ENCODE peak calls at places on chromosome 4, in seven cellular contexts. S is heart right ventricle, Y is lower lobe of right lung, X is cardiac muscle cell, T is foreskin fibroblast, F is brain microvascular endothelial cell, E is lung. G is an unnamed sample.

GRCh38 chr4:4985036-4985435 is 34.2 kb downstream of the CYTL1 start:
- DNase-seq in F (no peak), Y (no peak), E (no peak), X (no peak), S (no peak), T (no peak), G (no peak)

GRCh38 chr4:142248946-142249345 is 597.2 kb downstream of the INPP4B start:
- DNase-seq in T (peak), Y (no peak), X (no peak), S (no peak), F (peak), E (no peak), G (no peak)

GRCh38 chr4:77599378-77599777 is 6.2 kb upstream of the CXCL13 start:
- DNase-seq in F (peak), S (no peak), T (peak), E (no peak), X (no peak), Y (no peak), G (peak)

GRCh38 chr4:121861427-121861826 is 8.8 kb downstream of the BBS7 start:
- DNase-seq in S (no peak), T (no peak), X (no peak), Y (no peak), F (no peak), E (no peak), G (no peak)

GRCh38 chr4:113707013-113707412 is 54.5 kb downstream of the CAMK2D start:
- DNase-seq in E (no peak), S (no peak), F (no peak), T (peak), Y (no peak), X (no peak), G (no peak)

GRCh38 chr4:123600921-123601904 is 204.6 kb downstream of the SPRY1 start:
- DNase-seq in T (no peak), X (no peak), F (no peak), E (no peak), S (no peak), Y (no peak), G (no peak)

GRCh38 chr4:65865489-65865888 is 195.2 kb upstream of the EPHA5 start:
- DNase-seq in E (no peak), Y (no peak), X (peak), S (no peak), F (peak), T (no peak), G (peak)

GRCh38 chr4:16582526-16582925 is 315.9 kb downstream of the LDB2 start:
- DNase-seq in X (peak), S (no peak), Y (no peak), E (no peak), F (no peak), T (no peak), G (no peak)

GRCh38 chr4:25504932-25505636 is 128.0 kb downstream of the ANAPC4 start:
- DNase-seq in S (no peak), T (no peak), F (no peak), Y (no peak), E (no peak), X (no peak), G (no peak)

GRCh38 chr4:26081795-26082498 is 167.9 kb downstream of the SMIM20 start:
- DNase-seq in T (no peak), Y (no peak), S (no peak), E (no peak), F (no peak), X (peak), G (peak)

GRCh38 chr4:173525118-173526033 is 4.7 kb downstream of the HAND2 start:
- DNase-seq in E (no peak), Y (no peak), S (peak), X (peak), F (no peak), T (no peak), G (no peak)

GRCh38 chr4:173528378-173529321 is 1.4 kb downstream of the HAND2 start:
- DNase-seq in S (peak), F (no peak), Y (no peak), E (no peak), T (no peak), X (peak), G (no peak)

GRCh38 chr4:173526724-173527102 is 3.3 kb downstream of the HAND2 start:
- DNase-seq in E (no peak), F (no peak), T (no peak), Y (no peak), X (peak), S (no peak), G (no peak)

GRCh38 chr4:173526034-173526482 is 4.0 kb downstream of the HAND2 start:
- DNase-seq in S (no peak), E (no peak), X (peak), Y (no peak), F (no peak), T (no peak), G (no peak)

DNA sequence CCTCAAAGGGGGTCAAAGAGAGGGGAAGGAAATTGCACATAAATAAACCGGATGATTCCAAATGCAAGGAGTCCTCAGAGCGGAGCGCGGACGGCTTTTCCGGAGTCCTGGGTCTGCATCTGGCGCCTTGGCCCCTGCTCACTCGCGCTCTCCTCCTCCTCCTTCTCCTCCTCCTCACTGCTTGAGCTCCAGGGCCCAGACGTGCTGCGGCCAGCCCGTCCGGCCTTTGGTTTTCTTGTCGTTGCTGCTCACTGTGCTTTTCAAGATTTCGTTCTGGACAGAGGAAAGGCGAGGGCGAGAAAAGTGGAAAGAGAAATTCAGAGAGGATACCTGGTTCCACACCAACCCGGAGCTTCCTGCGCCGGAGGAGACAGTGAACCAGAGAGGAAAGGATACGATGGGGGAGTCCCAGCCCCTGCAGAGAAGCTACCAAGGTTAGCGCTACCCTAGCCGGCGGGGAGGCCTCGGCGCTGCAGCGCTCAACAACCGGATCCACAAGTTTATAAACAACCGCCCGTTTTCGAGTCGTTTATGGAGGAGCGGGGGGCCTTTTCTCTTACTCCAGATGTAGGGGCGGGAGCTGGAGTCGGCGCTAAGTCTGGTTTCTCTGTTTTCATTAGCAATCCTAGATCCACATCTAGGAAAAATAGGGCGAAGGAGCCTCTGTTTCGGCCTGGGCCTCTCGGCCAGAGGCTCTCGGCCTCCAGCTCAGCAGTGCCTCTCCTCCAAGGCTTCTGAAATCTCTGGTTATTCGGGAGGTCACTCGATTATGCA is 2.7 kb downstream of the HAND2 start:
- DNase-seq in F (no peak), E (no peak), S (peak), X (peak), Y (no peak), T (no peak), G (no peak)
- H3K4me3 ChIP-seq in F (no peak), E (no peak), S (peak), X (peak), Y (no peak), T (peak), G (no peak)

GRCh38 chr4:93409035-93409434 is 419.5 kb upstream of the ATOH1 start:
- DNase-seq in X (no peak), S (no peak), T (no peak), Y (no peak), E (no peak), F (no peak), G (no peak)
- H3K4me3 ChIP-seq in X (no peak), S (no peak), T (no peak), Y (no peak), E (no peak), F (no peak), G (no peak)

DNA sequence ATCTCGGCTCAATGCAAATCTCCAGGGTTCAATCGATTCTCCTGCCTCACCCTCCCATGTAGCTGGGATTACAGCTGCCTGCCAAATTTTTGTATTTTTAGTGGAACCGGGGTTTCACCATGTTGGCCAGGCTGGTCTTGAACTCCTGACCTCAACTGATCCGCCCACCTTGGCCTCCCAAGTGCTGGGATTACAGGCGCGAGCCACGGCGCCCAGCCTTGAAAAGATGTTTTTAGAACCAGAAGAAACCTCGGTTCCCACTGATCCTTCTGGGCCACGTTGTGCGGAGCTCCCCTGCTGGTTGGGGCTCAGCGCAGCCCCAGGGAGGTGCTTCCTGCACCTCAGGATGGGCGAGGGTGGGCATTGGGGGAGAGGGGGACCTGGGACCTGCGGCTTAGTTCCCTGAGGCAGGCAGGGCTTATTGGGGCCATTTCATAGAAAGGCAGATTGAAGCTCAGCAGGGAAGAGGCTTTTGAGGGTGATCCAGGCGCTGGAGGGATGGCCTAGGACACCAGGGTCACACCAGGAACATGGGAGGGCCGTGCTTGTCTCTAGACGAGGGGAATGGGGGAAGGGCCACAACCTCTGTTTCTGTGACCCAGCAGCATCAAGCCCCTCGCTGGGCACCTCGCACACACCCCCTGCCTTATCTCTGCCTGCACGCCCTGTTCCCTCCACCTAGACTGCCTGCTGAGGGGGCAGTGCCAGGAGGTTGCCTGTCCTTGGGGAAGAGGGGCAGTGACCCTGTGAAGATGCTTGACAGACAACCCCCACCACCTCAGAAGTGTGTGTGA is 6.3 kb upstream of the ADD1 start:
- DNase-seq in Y (peak), E (no peak), F (no peak), T (no peak), S (peak), X (no peak), G (no peak)
- H3K4me3 ChIP-seq in Y (peak), E (no peak), F (no peak), T (no peak), S (peak), X (no peak), G (peak)

GRCh38 chr4:94525993-94526740 is 74.4 kb downstream of the PDLIM5 start:
- DNase-seq in T (peak), E (no peak), F (peak), X (no peak), Y (no peak), S (no peak), G (no peak)
- H3K4me3 ChIP-seq in T (no peak), E (no peak), F (no peak), X (no peak), Y (no peak), S (peak), G (no peak)

GRCh38 chr4:119589165-119589564 is 39.4 kb downstream of the PDE5A start:
- DNase-seq in E (no peak), X (no peak), F (no peak), T (peak), S (no peak), Y (no peak), G (no peak)
- H3K4me3 ChIP-seq in E (no peak), X (no peak), F (no peak), T (no peak), S (no peak), Y (no peak), G (no peak)

DNA sequence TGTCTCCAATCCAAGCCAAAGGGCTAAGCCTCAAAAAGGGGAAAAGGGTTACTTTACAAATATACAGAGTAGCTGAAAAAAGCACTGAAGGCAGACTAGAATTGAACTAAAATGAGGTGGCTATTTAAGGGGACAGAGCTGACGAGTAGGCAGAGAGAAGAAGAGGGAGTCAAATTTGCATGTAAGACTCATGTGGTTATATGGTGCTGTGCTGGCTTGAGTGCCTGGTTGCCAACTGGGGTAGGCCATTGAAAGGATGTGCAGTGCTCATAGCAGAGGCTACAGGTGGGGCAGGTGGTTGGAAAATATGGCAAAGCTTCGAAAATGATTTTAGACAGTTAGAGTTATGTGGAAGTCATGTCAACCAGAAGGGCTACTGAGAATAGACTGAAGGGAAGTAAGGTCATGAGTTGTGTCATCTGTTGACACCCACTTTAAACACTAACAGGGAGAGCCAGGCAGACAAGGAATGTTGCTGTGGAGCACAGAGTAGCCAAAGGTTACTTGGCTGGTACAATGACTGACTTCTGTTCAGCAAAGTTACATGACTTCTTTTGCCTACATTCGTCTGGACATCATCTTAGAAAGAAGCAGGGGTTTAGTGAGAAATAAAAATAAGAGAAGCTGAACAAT is 1210.4 kb downstream of the ADGRL3 start:
- DNase-seq in F (no peak), T (no peak), Y (no peak), E (no peak), X (peak), S (no peak), G (no peak)
- H3K4me3 ChIP-seq in F (no peak), T (no peak), Y (no peak), E (no peak), X (no peak), S (no peak), G (no peak)

DNA sequence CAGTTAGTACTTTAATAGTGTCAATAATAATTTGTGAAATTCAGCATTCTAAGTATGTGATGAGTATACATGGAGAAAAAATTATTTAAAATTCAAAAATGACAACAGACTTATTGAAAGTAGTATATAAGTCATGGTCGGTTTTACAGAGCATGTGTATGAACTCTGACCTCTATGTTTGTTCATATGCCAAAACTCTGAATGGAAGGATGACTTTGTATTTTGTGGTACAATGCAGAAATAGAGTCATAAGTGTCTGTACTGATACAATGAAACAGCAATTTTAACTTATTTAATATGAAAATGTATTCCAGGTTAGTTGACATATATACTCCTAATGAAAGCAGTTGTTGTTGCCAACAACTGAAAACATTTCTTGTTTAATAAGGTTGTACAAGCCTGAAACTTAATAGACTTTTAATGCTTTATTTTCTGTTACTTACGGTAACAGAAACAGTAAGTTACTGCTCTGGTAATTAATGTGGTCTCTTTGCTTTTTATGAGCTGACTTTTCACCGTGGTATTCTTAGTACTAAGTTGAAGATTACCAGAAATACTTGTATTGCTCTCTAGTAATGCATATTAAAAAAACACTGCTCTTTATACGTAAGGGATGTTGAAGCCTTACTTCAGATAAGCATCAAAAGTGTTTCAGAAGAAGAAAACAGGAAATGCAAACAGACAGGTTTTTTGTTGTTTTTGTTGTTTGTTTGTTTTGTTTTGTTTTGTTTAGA is 1.9 kb downstream of the UBE2K start:
- DNase-seq in F (no peak), Y (no peak), E (no peak), S (no peak), T (no peak), X (no peak), G (no peak)
- H3K4me3 ChIP-seq in F (peak), Y (peak), E (no peak), S (peak), T (peak), X (peak), G (peak)

GRCh38 chr4:80268081-80268823 is 1.8 kb downstream of the FGF5 start:
- DNase-seq in T (peak), S (no peak), E (no peak), X (peak), Y (no peak), F (peak), G (no peak)

GRCh38 chr4:80266267-80266901 is at the start of gene FGF5:
- DNase-seq in T (peak), X (peak), Y (peak), E (no peak), F (peak), S (peak), G (no peak)

GRCh38 chr4:80265571-80266266 is 745 bp upstream of the FGF5 start:
- DNase-seq in E (no peak), F (peak), T (peak), Y (no peak), S (no peak), X (peak), G (no peak)

GRCh38 chr4:80268936-80269335 is 2.5 kb downstream of the FGF5 start:
- DNase-seq in F (no peak), Y (no peak), E (no peak), T (no peak), S (no peak), X (no peak), G (no peak)

DNA sequence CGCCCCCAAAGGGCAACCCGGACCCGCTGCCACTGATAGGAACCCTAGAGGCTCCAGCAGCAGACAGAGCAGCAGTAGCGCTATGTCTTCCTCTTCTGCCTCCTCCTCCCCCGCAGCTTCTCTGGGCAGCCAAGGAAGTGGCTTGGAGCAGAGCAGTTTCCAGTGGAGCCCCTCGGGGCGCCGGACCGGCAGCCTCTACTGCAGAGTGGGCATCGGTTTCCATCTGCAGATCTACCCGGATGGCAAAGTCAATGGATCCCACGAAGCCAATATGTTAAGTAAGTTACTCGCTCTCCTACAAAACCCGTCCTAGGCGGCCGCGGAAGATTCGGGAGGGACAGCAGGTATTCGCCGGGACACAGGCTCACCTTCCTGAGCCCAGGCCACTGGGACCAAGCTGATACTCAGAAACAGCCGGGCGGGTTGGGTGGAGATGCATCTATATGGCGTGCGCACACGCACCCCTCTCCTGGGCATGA is 477 bp downstream of the FGF5 start:
- DNase-seq in S (no peak), E (no peak), X (peak), F (peak), Y (no peak), T (peak), G (no peak)
- H3K4me3 ChIP-seq in S (peak), E (no peak), X (peak), F (peak), Y (peak), T (peak), G (no peak)

G was measured in Jurkat, Clone E6-1.